ENCODE peak calls at places on chromosome 22, in seven cellular contexts. Z is Right ventricle myocardium inferior; C is GM13977; A is stimulated activated CD8-positive, alpha-beta memory T cell treated with anti-CD3 and anti-CD28 coated beads, Interleukin-2, amount 100 ng/mL, for 48 hours; K is NCI-H2171; D is T-helper 2 cell; W is B cell. P is an unnamed sample.

GRCh38 chr22:45966320-45966891 is 10.6 kb downstream of the WNT7B start:
- DNase-seq in A (no peak), W (no peak), K (peak), C (no peak), D (no peak), Z (no peak), P (peak)

GRCh38 chr22:45338795-45339194 is 29.1 kb downstream of the FAM118A start:
- DNase-seq in A (no peak), C (no peak), D (no peak), W (no peak), Z (no peak), K (no peak), P (no peak)

GRCh38 chr22:44217346-44217745 is 36.6 kb downstream of the PARVG start:
- DNase-seq in A (no peak), C (peak), D (no peak), K (no peak), Z (no peak), W (no peak), P (no peak)

GRCh38 chr22:24236656-24237055 is 8.2 kb downstream of the GGT5 start:
- DNase-seq in Z (no peak), D (no peak), W (no peak), A (no peak), C (no peak), K (no peak), P (no peak)

GRCh38 chr22:49628351-49629023 is 199.2 kb downstream of the BRD1 start:
- DNase-seq in C (no peak), K (peak), Z (no peak), D (no peak), W (no peak), A (no peak), P (no peak)

GRCh38 chr22:20071524-20071972 is 8.5 kb upstream of the DGCR8 start:
- DNase-seq in C (no peak), A (no peak), K (no peak), Z (no peak), W (no peak), D (no peak), P (no peak)

GRCh38 chr22:26642465-26643367 is 14.7 kb upstream of the MIAT start:
- DNase-seq in C (peak), W (peak), A (peak), Z (no peak), K (no peak), D (peak), P (peak)

GRCh38 chr22:42785706-42786499 is 65.2 kb upstream of the A4GALT start:
- DNase-seq in W (no peak), Z (peak), A (no peak), C (no peak), K (no peak), D (no peak), P (no peak)

P was measured in activated CD8-positive, alpha-beta T cell treated with anti-CD3 and anti-CD28 coated beads for 36 hours.